ENCODE peak calls at places on chromosomes 5 and 9, in six cellular contexts. W is stimulated activated CD8-positive, alpha-beta memory T cell treated with anti-CD3 and anti-CD28 coated beads, Interleukin-2, amount 100 ng/mL, for 48 hours; C is Panc1; P is amygdala; G is NCI-H1092 treated with DMSO at 0.1 percent for 48 hours; N is H9. R is an unnamed sample.
A peak's percentile ranks its signal among the peaks of the same experiment; 100 is the strongest.

GRCh38 chr5:59760798-59761348 is 132.7 kb downstream of the PDE4D start:
- DNase-seq in G (no peak), C (peak; percentile 73), W (no peak), P (no peak), N (no peak), R (no peak)

GRCh38 chr9:84750152-84750865 is 80.8 kb downstream of the NTRK2 start:
- DNase-seq in C (no peak), W (no peak), G (no peak), P (no peak), N (no peak), R (no peak)

GRCh38 chr9:20884985-20885593 is 146.4 kb downstream of the HACD4 start:
- DNase-seq in P (no peak), N (peak; percentile 44), C (peak; percentile 2), G (peak; percentile 48), W (peak; percentile 25), R (no peak)

GRCh38 chr9:4196886-4197285 is 103.0 kb downstream of the GLIS3 start:
- DNase-seq in C (no peak), N (no peak), G (no peak), W (no peak), P (no peak), R (no peak)

GRCh38 chr5:1315709-1316587 is 21.1 kb upstream of the TERT start:
- DNase-seq in P (no peak), W (no peak), C (no peak), G (peak; percentile 94), N (peak; percentile 78), R (no peak)

GRCh38 chr5:8270246-8270645 is 401.3 kb downstream of the MTRR start:
- DNase-seq in W (no peak), P (no peak), G (no peak), C (no peak), N (no peak), R (no peak)

GRCh38 chr9:123460091-123460490 is 104.1 kb downstream of the CRB2 start:
- DNase-seq in N (no peak), P (no peak), C (no peak), G (no peak), W (no peak), R (no peak)

GRCh38 chr5:10704949-10705621 is 55.9 kb downstream of the DAP start:
- DNase-seq in W (no peak), G (no peak), C (no peak), P (no peak), N (no peak), R (peak; percentile 70)

GRCh38 chr5:67416133-67416937 is 219.7 kb upstream of the CD180 start:
- DNase-seq in W (no peak), G (no peak), N (peak; percentile 26), C (no peak), P (no peak), R (no peak)

GRCh38 chr5:36090033-36090432 is 23.4 kb upstream of the UGT3A2 start:
- DNase-seq in N (peak; percentile 86), P (no peak), G (no peak), C (no peak), W (no peak), R (no peak)

GRCh38 chr5:18761801-18762200 is 1127.5 kb downstream of the TAF11L14 start:
- DNase-seq in N (no peak), P (no peak), G (no peak), C (no peak), W (no peak), R (peak; percentile 52)

GRCh38 chr9:103985082-103985481 is 109.0 kb upstream of the SMC2 start:
- DNase-seq in N (no peak), P (no peak), W (no peak), C (no peak), G (no peak), R (no peak)

GRCh38 chr5:43602818-43603534 is at the start of gene NNT:
- DNase-seq in W (peak; percentile 72), N (peak; percentile 85), P (peak; percentile 31), G (peak; percentile 84), C (no peak), R (peak; percentile 47)

GRCh38 chr5:38936269-38936668 is 90.5 kb downstream of the OSMR start:
- DNase-seq in W (no peak), G (no peak), C (no peak), P (no peak), N (no peak), R (no peak)

GRCh38 chr5:99116526-99116925 is 187.7 kb upstream of the CHD1 start:
- DNase-seq in P (no peak), G (no peak), C (no peak), W (no peak), N (no peak), R (no peak)

GRCh38 chr5:71899865-71900342 is 180.8 kb downstream of the CARTPT start:
- DNase-seq in C (no peak), P (no peak), G (no peak), W (no peak), N (no peak), R (peak; percentile 4)

GRCh38 chr5:71943874-71944273 is 163.4 kb upstream of the MAP1B start:
- DNase-seq in P (no peak), W (no peak), N (no peak), C (no peak), G (no peak), R (no peak)

GRCh38 chr5:96388186-96388585 is 44.9 kb downstream of the PCSK1 start:
- DNase-seq in N (no peak), P (no peak), G (no peak), W (no peak), C (no peak), R (no peak)

GRCh38 chr9:97564291-97565175 is 63.1 kb downstream of the TMOD1 start:
- DNase-seq in P (no peak), W (no peak), C (no peak), G (peak; percentile 69), N (peak; percentile 16), R (no peak)

GRCh38 chr5:115124741-115125140 is 45.0 kb downstream of the TRIM36 start:
- DNase-seq in C (no peak), P (no peak), G (no peak), W (no peak), N (no peak), R (no peak)

GRCh38 chr9:124480621-124480981 is 26.6 kb downstream of the NR5A1 start:
- DNase-seq in N (peak; percentile 86), P (no peak), C (no peak), W (no peak), G (peak; percentile 56), R (no peak)